ENCODE peak calls at places on chromosome 1, in six cellular contexts. One of them, this sample, is unnamed.
A peak's percentile ranks its signal among the peaks of the same experiment; 100 is the strongest.

GRCh38 chr1:156383023-156383422 is 14.0 kb downstream of the RHBG start:
- DNase-seq in fibroblast of pulmonary artery: peak; percentile 62
- DNase-seq in aorta: peak; percentile 84
- DNase-seq in GM06990: peak; percentile 46
- DNase-seq in CD4-positive, alpha-beta T cell: peak; percentile 32
- DNase-seq in CD4-positive, alpha-beta memory T cell: peak; percentile 47
- DNase-seq in this sample: peak; percentile 91

GRCh38 chr1:187046293-187046692 is 217.5 kb downstream of the PLA2G4A start:
- DNase-seq in fibroblast of pulmonary artery: no peak
- DNase-seq in aorta: no peak
- DNase-seq in GM06990: no peak
- DNase-seq in CD4-positive, alpha-beta T cell: no peak
- DNase-seq in CD4-positive, alpha-beta memory T cell: no peak
- DNase-seq in this sample: no peak

GRCh38 chr1:201748331-201748730 is 80.6 kb upstream of the IPO9 start:
- DNase-seq in fibroblast of pulmonary artery: peak; percentile 92
- DNase-seq in aorta: peak; percentile 86
- DNase-seq in GM06990: no peak
- DNase-seq in CD4-positive, alpha-beta T cell: no peak
- DNase-seq in CD4-positive, alpha-beta memory T cell: no peak
- DNase-seq in this sample: no peak

GRCh38 chr1:61450454-61451213 is 274.3 kb downstream of the TM2D1 start:
- DNase-seq in fibroblast of pulmonary artery: peak; percentile 50
- DNase-seq in aorta: no peak
- DNase-seq in GM06990: no peak
- DNase-seq in CD4-positive, alpha-beta T cell: no peak
- DNase-seq in CD4-positive, alpha-beta memory T cell: no peak
- DNase-seq in this sample: no peak

GRCh38 chr1:238652346-238652968 is 733.9 kb upstream of the CHRM3 start:
- DNase-seq in fibroblast of pulmonary artery: peak; percentile 88
- DNase-seq in aorta: no peak
- DNase-seq in GM06990: no peak
- DNase-seq in CD4-positive, alpha-beta T cell: no peak
- DNase-seq in CD4-positive, alpha-beta memory T cell: no peak
- DNase-seq in this sample: no peak

GRCh38 chr1:38586993-38587646 is 272.5 kb downstream of the RRAGC start:
- DNase-seq in fibroblast of pulmonary artery: peak; percentile 19
- DNase-seq in aorta: no peak
- DNase-seq in GM06990: peak; percentile 36
- DNase-seq in CD4-positive, alpha-beta T cell: peak; percentile 32
- DNase-seq in CD4-positive, alpha-beta memory T cell: peak; percentile 39
- DNase-seq in this sample: peak; percentile 72

GRCh38 chr1:201594575-201595245 is 55.8 kb downstream of the NAV1 start:
- DNase-seq in fibroblast of pulmonary artery: peak; percentile 38
- DNase-seq in aorta: no peak
- DNase-seq in GM06990: no peak
- DNase-seq in CD4-positive, alpha-beta T cell: no peak
- DNase-seq in CD4-positive, alpha-beta memory T cell: no peak
- DNase-seq in this sample: peak; percentile 65

GRCh38 chr1:160953030-160953429 is 1.6 kb downstream of the ITLN2 start:
- DNase-seq in fibroblast of pulmonary artery: peak; percentile 64
- DNase-seq in aorta: no peak
- DNase-seq in GM06990: no peak
- DNase-seq in CD4-positive, alpha-beta T cell: no peak
- DNase-seq in CD4-positive, alpha-beta memory T cell: no peak
- DNase-seq in this sample: no peak

GRCh38 chr1:228014235-228014930 is 7.6 kb downstream of the WNT3A start:
- DNase-seq in fibroblast of pulmonary artery: peak; percentile 72
- DNase-seq in aorta: peak; percentile 72
- DNase-seq in GM06990: no peak
- DNase-seq in CD4-positive, alpha-beta T cell: no peak
- DNase-seq in CD4-positive, alpha-beta memory T cell: no peak
- DNase-seq in this sample: peak; percentile 75

GRCh38 chr1:205748398-205749093 is 1.4 kb downstream of the NUCKS1 start:
- DNase-seq in fibroblast of pulmonary artery: peak; percentile 94
- DNase-seq in aorta: no peak
- DNase-seq in GM06990: no peak
- DNase-seq in CD4-positive, alpha-beta T cell: no peak
- DNase-seq in CD4-positive, alpha-beta memory T cell: peak; percentile 20
- DNase-seq in this sample: peak; percentile 28

GRCh38 chr1:75932304-75932703 is at the start of gene ASB17:
- DNase-seq in fibroblast of pulmonary artery: no peak
- DNase-seq in aorta: no peak
- DNase-seq in GM06990: no peak
- DNase-seq in CD4-positive, alpha-beta T cell: no peak
- DNase-seq in CD4-positive, alpha-beta memory T cell: no peak
- DNase-seq in this sample: no peak

GRCh38 chr1:241499910-241500309 is 19.6 kb downstream of the FH start:
- DNase-seq in fibroblast of pulmonary artery: peak; percentile 71
- DNase-seq in aorta: no peak
- DNase-seq in GM06990: no peak
- DNase-seq in CD4-positive, alpha-beta T cell: no peak
- DNase-seq in CD4-positive, alpha-beta memory T cell: no peak
- DNase-seq in this sample: peak; percentile 41

GRCh38 chr1:162680419-162681126 is 48.3 kb downstream of the DDR2 start:
- DNase-seq in fibroblast of pulmonary artery: no peak
- DNase-seq in aorta: no peak
- DNase-seq in GM06990: no peak
- DNase-seq in CD4-positive, alpha-beta T cell: no peak
- DNase-seq in CD4-positive, alpha-beta memory T cell: no peak
- DNase-seq in this sample: no peak

GRCh38 chr1:10387611-10388386 is 11.1 kb upstream of the PGD start:
- DNase-seq in fibroblast of pulmonary artery: peak; percentile 83
- DNase-seq in aorta: no peak
- DNase-seq in GM06990: no peak
- DNase-seq in CD4-positive, alpha-beta T cell: no peak
- DNase-seq in CD4-positive, alpha-beta memory T cell: peak; percentile 8
- DNase-seq in this sample: no peak

GRCh38 chr1:112937495-112937894 is 18.5 kb downstream of the SLC16A1 start:
- DNase-seq in fibroblast of pulmonary artery: no peak
- DNase-seq in aorta: no peak
- DNase-seq in GM06990: no peak
- DNase-seq in CD4-positive, alpha-beta T cell: no peak
- DNase-seq in CD4-positive, alpha-beta memory T cell: no peak
- DNase-seq in this sample: no peak

GRCh38 chr1:115838805-115839705 is 1.9 kb downstream of the NHLH2 start:
- DNase-seq in fibroblast of pulmonary artery: no peak
- DNase-seq in aorta: peak; percentile 82
- DNase-seq in GM06990: peak; percentile 6
- DNase-seq in CD4-positive, alpha-beta T cell: no peak
- DNase-seq in CD4-positive, alpha-beta memory T cell: no peak
- DNase-seq in this sample: peak; percentile 55

GRCh38 chr1:32991386-32991785 is 26.8 kb upstream of the RNF19B start:
- DNase-seq in fibroblast of pulmonary artery: no peak
- DNase-seq in aorta: no peak
- DNase-seq in GM06990: no peak
- DNase-seq in CD4-positive, alpha-beta T cell: no peak
- DNase-seq in CD4-positive, alpha-beta memory T cell: no peak
- DNase-seq in this sample: no peak

GRCh38 chr1:21596628-21597027 is 72.5 kb downstream of the RAP1GAP start:
- DNase-seq in fibroblast of pulmonary artery: no peak
- DNase-seq in aorta: no peak
- DNase-seq in GM06990: no peak
- DNase-seq in CD4-positive, alpha-beta T cell: no peak
- DNase-seq in CD4-positive, alpha-beta memory T cell: no peak
- DNase-seq in this sample: no peak

GRCh38 chr1:213779228-213779627 is 208.5 kb upstream of the PROX1 start:
- DNase-seq in fibroblast of pulmonary artery: no peak
- DNase-seq in aorta: no peak
- DNase-seq in GM06990: no peak
- DNase-seq in CD4-positive, alpha-beta T cell: no peak
- DNase-seq in CD4-positive, alpha-beta memory T cell: no peak
- DNase-seq in this sample: no peak

GRCh38 chr1:39195166-39196111 is 9.1 kb upstream of the MACF1 start:
- DNase-seq in fibroblast of pulmonary artery: no peak
- DNase-seq in aorta: no peak
- DNase-seq in GM06990: peak; percentile 47
- DNase-seq in CD4-positive, alpha-beta T cell: no peak
- DNase-seq in CD4-positive, alpha-beta memory T cell: peak; percentile 65
- DNase-seq in this sample: no peak

This sample was measured in SK-N-SH.